ENCODE peak calls at places on chromosome 3, in five cellular contexts. One of them, this sample, is unnamed.

GRCh38 chr3:141561426-141562034 is 74.7 kb downstream of the RASA2 start:
- DNase-seq in kidney tubule cell: peak
- DNase-seq in brain microvascular endothelial cell: peak
- DNase-seq in SK-MEL-5: peak
- DNase-seq in bronchial epithelial cell: peak
- DNase-seq in this sample: peak

GRCh38 chr3:193868590-193868989 is 267.4 kb upstream of the HES1 start:
- DNase-seq in kidney tubule cell: peak
- DNase-seq in brain microvascular endothelial cell: no peak
- DNase-seq in SK-MEL-5: no peak
- DNase-seq in bronchial epithelial cell: no peak
- DNase-seq in this sample: peak

GRCh38 chr3:134427400-134428111 is 53.3 kb upstream of the AMOTL2 start:
- DNase-seq in bronchial epithelial cell: peak
- DNase-seq in SK-MEL-5: no peak
- DNase-seq in kidney tubule cell: peak
- DNase-seq in brain microvascular endothelial cell: peak
- DNase-seq in this sample: peak

GRCh38 chr3:129001101-129001816 is at the start of gene EFCC1:
- DNase-seq in bronchial epithelial cell: no peak
- DNase-seq in kidney tubule cell: no peak
- DNase-seq in brain microvascular endothelial cell: no peak
- DNase-seq in SK-MEL-5: peak
- DNase-seq in this sample: peak

GRCh38 chr3:178434206-178434805 is 101.9 kb upstream of the KCNMB2 start:
- DNase-seq in bronchial epithelial cell: no peak
- DNase-seq in brain microvascular endothelial cell: no peak
- DNase-seq in SK-MEL-5: peak
- DNase-seq in kidney tubule cell: peak
- DNase-seq in this sample: peak

GRCh38 chr3:60513241-60513640 is 738.0 kb downstream of the FHIT start:
- DNase-seq in brain microvascular endothelial cell: no peak
- DNase-seq in bronchial epithelial cell: no peak
- DNase-seq in kidney tubule cell: no peak
- DNase-seq in SK-MEL-5: no peak
- DNase-seq in this sample: no peak

GRCh38 chr3:185341616-185342457 is 21.1 kb upstream of the MAP3K13 start:
- DNase-seq in brain microvascular endothelial cell: no peak
- DNase-seq in kidney tubule cell: peak
- DNase-seq in SK-MEL-5: peak
- DNase-seq in bronchial epithelial cell: peak
- DNase-seq in this sample: peak

GRCh38 chr3:49928511-49929017 is 1.0 kb downstream of the MON1A start:
- DNase-seq in brain microvascular endothelial cell: no peak
- DNase-seq in kidney tubule cell: peak
- DNase-seq in bronchial epithelial cell: peak
- DNase-seq in SK-MEL-5: no peak
- DNase-seq in this sample: no peak

GRCh38 chr3:195732951-195733350 is 12.2 kb downstream of the MUC20 start:
- DNase-seq in brain microvascular endothelial cell: no peak
- DNase-seq in SK-MEL-5: no peak
- DNase-seq in bronchial epithelial cell: no peak
- DNase-seq in kidney tubule cell: no peak
- DNase-seq in this sample: no peak

GRCh38 chr3:99920530-99921376 is 103.1 kb downstream of the CMSS1 start:
- DNase-seq in brain microvascular endothelial cell: no peak
- DNase-seq in SK-MEL-5: no peak
- DNase-seq in bronchial epithelial cell: peak
- DNase-seq in kidney tubule cell: peak
- DNase-seq in this sample: no peak

GRCh38 chr3:157101470-157101869 is 58.5 kb downstream of the CCNL1 start:
- DNase-seq in kidney tubule cell: no peak
- DNase-seq in SK-MEL-5: no peak
- DNase-seq in brain microvascular endothelial cell: no peak
- DNase-seq in bronchial epithelial cell: peak
- DNase-seq in this sample: no peak

GRCh38 chr3:43246956-43247355 is 39.4 kb upstream of the SNRK start:
- DNase-seq in SK-MEL-5: no peak
- DNase-seq in brain microvascular endothelial cell: no peak
- DNase-seq in kidney tubule cell: no peak
- DNase-seq in bronchial epithelial cell: no peak
- DNase-seq in this sample: no peak

GRCh38 chr3:127170794-127171193 is 22.1 kb upstream of the PRR23E start:
- DNase-seq in kidney tubule cell: peak
- DNase-seq in brain microvascular endothelial cell: peak
- DNase-seq in bronchial epithelial cell: no peak
- DNase-seq in SK-MEL-5: no peak
- DNase-seq in this sample: no peak

GRCh38 chr3:152942366-152942765 is 107.4 kb downstream of the P2RY1 start:
- DNase-seq in bronchial epithelial cell: peak
- DNase-seq in brain microvascular endothelial cell: peak
- DNase-seq in SK-MEL-5: no peak
- DNase-seq in kidney tubule cell: no peak
- DNase-seq in this sample: no peak

GRCh38 chr3:195071916-195072820 is 198.8 kb downstream of the XXYLT1 start:
- DNase-seq in bronchial epithelial cell: no peak
- DNase-seq in SK-MEL-5: no peak
- DNase-seq in brain microvascular endothelial cell: no peak
- DNase-seq in kidney tubule cell: no peak
- DNase-seq in this sample: no peak

GRCh38 chr3:111627092-111627491 is 31.9 kb upstream of the ZBED2 start:
- DNase-seq in kidney tubule cell: no peak
- DNase-seq in brain microvascular endothelial cell: no peak
- DNase-seq in bronchial epithelial cell: peak
- DNase-seq in SK-MEL-5: no peak
- DNase-seq in this sample: no peak

GRCh38 chr3:37856381-37856780 is 5.3 kb upstream of the CTDSPL start:
- DNase-seq in kidney tubule cell: no peak
- DNase-seq in brain microvascular endothelial cell: no peak
- DNase-seq in SK-MEL-5: no peak
- DNase-seq in bronchial epithelial cell: peak
- DNase-seq in this sample: no peak

GRCh38 chr3:197736010-197736490 is 654 bp downstream of the RUBCN start:
- DNase-seq in bronchial epithelial cell: no peak
- DNase-seq in kidney tubule cell: peak
- DNase-seq in SK-MEL-5: peak
- DNase-seq in brain microvascular endothelial cell: no peak
- DNase-seq in this sample: no peak